ENCODE peak calls at places on chromosomes 4 and X, in ten cellular contexts. One of them, this sample, is unnamed.

GRCh38 chr4:52288212-52288611 is 237.1 kb downstream of the SPATA18 start:
- DNase-seq in fibroblast of lung: no peak
- DNase-seq in activated CD4-positive, alpha-beta T cell treated with anti-CD3 and anti-CD28 coated beads for 4 hours: no peak
- DNase-seq in dorsolateral prefrontal cortex: no peak
- DNase-seq in NCI-H748 treated with DMSO at 0.1 percent for 48 hours: no peak
- DNase-seq in EH: no peak
- DNase-seq in AG08395: no peak
- DNase-seq in psoas muscle: no peak
- DNase-seq in activated T-cell treated with anti-CD3 and anti-CD28 coated beads, Interleukin-2, amount 50 U/mL, for 24 hours: no peak
- DNase-seq in ureter: no peak
- DNase-seq in this sample: no peak

GRCh38 chrX:153644356-153645125 is 2.5 kb upstream of the DUSP9 start:
- DNase-seq in fibroblast of lung: no peak
- DNase-seq in activated CD4-positive, alpha-beta T cell treated with anti-CD3 and anti-CD28 coated beads for 4 hours: no peak
- DNase-seq in dorsolateral prefrontal cortex: no peak
- DNase-seq in NCI-H748 treated with DMSO at 0.1 percent for 48 hours: no peak
- DNase-seq in EH: no peak
- DNase-seq in AG08395: no peak
- DNase-seq in psoas muscle: no peak
- DNase-seq in activated T-cell treated with anti-CD3 and anti-CD28 coated beads, Interleukin-2, amount 50 U/mL, for 24 hours: peak; percentile 31
- DNase-seq in ureter: no peak
- DNase-seq in this sample: no peak

GRCh38 chrX:118552501-118552900 is 56.9 kb downstream of the DOCK11 start:
- DNase-seq in fibroblast of lung: peak; percentile 68
- DNase-seq in activated CD4-positive, alpha-beta T cell treated with anti-CD3 and anti-CD28 coated beads for 4 hours: no peak
- DNase-seq in dorsolateral prefrontal cortex: no peak
- DNase-seq in NCI-H748 treated with DMSO at 0.1 percent for 48 hours: no peak
- DNase-seq in EH: peak; percentile 79
- DNase-seq in AG08395: peak; percentile 56
- DNase-seq in psoas muscle: no peak
- DNase-seq in activated T-cell treated with anti-CD3 and anti-CD28 coated beads, Interleukin-2, amount 50 U/mL, for 24 hours: no peak
- DNase-seq in ureter: no peak
- DNase-seq in this sample: no peak

GRCh38 chr4:94913316-94913715 is 155.6 kb downstream of the BMPR1B start:
- DNase-seq in fibroblast of lung: no peak
- DNase-seq in activated CD4-positive, alpha-beta T cell treated with anti-CD3 and anti-CD28 coated beads for 4 hours: no peak
- DNase-seq in dorsolateral prefrontal cortex: no peak
- DNase-seq in NCI-H748 treated with DMSO at 0.1 percent for 48 hours: no peak
- DNase-seq in EH: no peak
- DNase-seq in AG08395: no peak
- DNase-seq in psoas muscle: no peak
- DNase-seq in activated T-cell treated with anti-CD3 and anti-CD28 coated beads, Interleukin-2, amount 50 U/mL, for 24 hours: no peak
- DNase-seq in ureter: no peak
- DNase-seq in this sample: no peak

GRCh38 chrX:9919632-9920172 is 47.5 kb upstream of the CLDN34 start:
- DNase-seq in fibroblast of lung: no peak
- DNase-seq in activated CD4-positive, alpha-beta T cell treated with anti-CD3 and anti-CD28 coated beads for 4 hours: no peak
- DNase-seq in dorsolateral prefrontal cortex: no peak
- DNase-seq in NCI-H748 treated with DMSO at 0.1 percent for 48 hours: no peak
- DNase-seq in EH: no peak
- DNase-seq in AG08395: no peak
- DNase-seq in psoas muscle: no peak
- DNase-seq in activated T-cell treated with anti-CD3 and anti-CD28 coated beads, Interleukin-2, amount 50 U/mL, for 24 hours: no peak
- DNase-seq in ureter: no peak
- DNase-seq in this sample: no peak

GRCh38 chr4:1337376-1337831 is 9.6 kb upstream of the UVSSA start:
- DNase-seq in fibroblast of lung: no peak
- DNase-seq in activated CD4-positive, alpha-beta T cell treated with anti-CD3 and anti-CD28 coated beads for 4 hours: peak; percentile 79
- DNase-seq in dorsolateral prefrontal cortex: no peak
- DNase-seq in NCI-H748 treated with DMSO at 0.1 percent for 48 hours: no peak
- DNase-seq in EH: peak; percentile 53
- DNase-seq in AG08395: peak; percentile 27
- DNase-seq in psoas muscle: no peak
- DNase-seq in activated T-cell treated with anti-CD3 and anti-CD28 coated beads, Interleukin-2, amount 50 U/mL, for 24 hours: peak; percentile 69
- DNase-seq in ureter: no peak
- DNase-seq in this sample: peak; percentile 32

GRCh38 chr4:64271601-64272081 is 137.6 kb downstream of the TECRL start:
- DNase-seq in fibroblast of lung: no peak
- DNase-seq in activated CD4-positive, alpha-beta T cell treated with anti-CD3 and anti-CD28 coated beads for 4 hours: no peak
- DNase-seq in dorsolateral prefrontal cortex: no peak
- DNase-seq in NCI-H748 treated with DMSO at 0.1 percent for 48 hours: no peak
- DNase-seq in EH: no peak
- DNase-seq in AG08395: no peak
- DNase-seq in psoas muscle: peak; percentile 20
- DNase-seq in activated T-cell treated with anti-CD3 and anti-CD28 coated beads, Interleukin-2, amount 50 U/mL, for 24 hours: no peak
- DNase-seq in ureter: no peak
- DNase-seq in this sample: no peak

GRCh38 chr4:87309625-87310024 is 13.1 kb downstream of the HSD17B13 start:
- DNase-seq in fibroblast of lung: no peak
- DNase-seq in activated CD4-positive, alpha-beta T cell treated with anti-CD3 and anti-CD28 coated beads for 4 hours: no peak
- DNase-seq in dorsolateral prefrontal cortex: no peak
- DNase-seq in NCI-H748 treated with DMSO at 0.1 percent for 48 hours: no peak
- DNase-seq in EH: peak; percentile 37
- DNase-seq in AG08395: peak; percentile 30
- DNase-seq in psoas muscle: no peak
- DNase-seq in activated T-cell treated with anti-CD3 and anti-CD28 coated beads, Interleukin-2, amount 50 U/mL, for 24 hours: no peak
- DNase-seq in ureter: no peak
- DNase-seq in this sample: no peak

GRCh38 chr4:61468091-61468720 is 268.1 kb downstream of the ADGRL3 start:
- DNase-seq in fibroblast of lung: peak; percentile 49
- DNase-seq in activated CD4-positive, alpha-beta T cell treated with anti-CD3 and anti-CD28 coated beads for 4 hours: no peak
- DNase-seq in dorsolateral prefrontal cortex: no peak
- DNase-seq in NCI-H748 treated with DMSO at 0.1 percent for 48 hours: no peak
- DNase-seq in EH: no peak
- DNase-seq in AG08395: no peak
- DNase-seq in psoas muscle: no peak
- DNase-seq in activated T-cell treated with anti-CD3 and anti-CD28 coated beads, Interleukin-2, amount 50 U/mL, for 24 hours: no peak
- DNase-seq in ureter: no peak
- DNase-seq in this sample: no peak

GRCh38 chr4:71239365-71239764 is 99.5 kb upstream of the SLC4A4 start:
- DNase-seq in fibroblast of lung: peak; percentile 31
- DNase-seq in activated CD4-positive, alpha-beta T cell treated with anti-CD3 and anti-CD28 coated beads for 4 hours: no peak
- DNase-seq in dorsolateral prefrontal cortex: no peak
- DNase-seq in NCI-H748 treated with DMSO at 0.1 percent for 48 hours: no peak
- DNase-seq in EH: peak; percentile 70
- DNase-seq in AG08395: no peak
- DNase-seq in psoas muscle: no peak
- DNase-seq in activated T-cell treated with anti-CD3 and anti-CD28 coated beads, Interleukin-2, amount 50 U/mL, for 24 hours: no peak
- DNase-seq in ureter: no peak
- DNase-seq in this sample: no peak

GRCh38 chr4:40194602-40195161 is 2.1 kb upstream of the RHOH start:
- DNase-seq in fibroblast of lung: peak; percentile 52
- DNase-seq in activated CD4-positive, alpha-beta T cell treated with anti-CD3 and anti-CD28 coated beads for 4 hours: no peak
- DNase-seq in dorsolateral prefrontal cortex: no peak
- DNase-seq in NCI-H748 treated with DMSO at 0.1 percent for 48 hours: no peak
- DNase-seq in EH: peak; percentile 54
- DNase-seq in AG08395: no peak
- DNase-seq in psoas muscle: no peak
- DNase-seq in activated T-cell treated with anti-CD3 and anti-CD28 coated beads, Interleukin-2, amount 50 U/mL, for 24 hours: peak; percentile 67
- DNase-seq in ureter: no peak
- DNase-seq in this sample: no peak

GRCh38 chrX:48589482-48590162 is 7.7 kb upstream of the WDR13 start:
- DNase-seq in fibroblast of lung: peak; percentile 26
- DNase-seq in activated CD4-positive, alpha-beta T cell treated with anti-CD3 and anti-CD28 coated beads for 4 hours: no peak
- DNase-seq in dorsolateral prefrontal cortex: no peak
- DNase-seq in NCI-H748 treated with DMSO at 0.1 percent for 48 hours: no peak
- DNase-seq in EH: no peak
- DNase-seq in AG08395: no peak
- DNase-seq in psoas muscle: no peak
- DNase-seq in activated T-cell treated with anti-CD3 and anti-CD28 coated beads, Interleukin-2, amount 50 U/mL, for 24 hours: no peak
- DNase-seq in ureter: no peak
- DNase-seq in this sample: no peak

GRCh38 chr4:85783483-85783882 is 308.5 kb downstream of the ARHGAP24 start:
- DNase-seq in fibroblast of lung: peak; percentile 86
- DNase-seq in activated CD4-positive, alpha-beta T cell treated with anti-CD3 and anti-CD28 coated beads for 4 hours: no peak
- DNase-seq in dorsolateral prefrontal cortex: no peak
- DNase-seq in NCI-H748 treated with DMSO at 0.1 percent for 48 hours: no peak
- DNase-seq in EH: peak; percentile 98
- DNase-seq in AG08395: peak; percentile 53
- DNase-seq in psoas muscle: no peak
- DNase-seq in activated T-cell treated with anti-CD3 and anti-CD28 coated beads, Interleukin-2, amount 50 U/mL, for 24 hours: no peak
- DNase-seq in ureter: no peak
- DNase-seq in this sample: no peak

GRCh38 chr4:171639540-171639939 is 173.7 kb upstream of the GALNTL6 start:
- DNase-seq in fibroblast of lung: no peak
- DNase-seq in activated CD4-positive, alpha-beta T cell treated with anti-CD3 and anti-CD28 coated beads for 4 hours: no peak
- DNase-seq in dorsolateral prefrontal cortex: no peak
- DNase-seq in NCI-H748 treated with DMSO at 0.1 percent for 48 hours: no peak
- DNase-seq in EH: no peak
- DNase-seq in AG08395: no peak
- DNase-seq in psoas muscle: no peak
- DNase-seq in activated T-cell treated with anti-CD3 and anti-CD28 coated beads, Interleukin-2, amount 50 U/mL, for 24 hours: no peak
- DNase-seq in ureter: no peak
- DNase-seq in this sample: no peak

GRCh38 chrX:26783512-26784225 is 567.7 kb downstream of the MAGEB5 start:
- DNase-seq in fibroblast of lung: peak; percentile 65
- DNase-seq in activated CD4-positive, alpha-beta T cell treated with anti-CD3 and anti-CD28 coated beads for 4 hours: no peak
- DNase-seq in dorsolateral prefrontal cortex: no peak
- DNase-seq in NCI-H748 treated with DMSO at 0.1 percent for 48 hours: peak; percentile 17
- DNase-seq in EH: no peak
- DNase-seq in AG08395: no peak
- DNase-seq in psoas muscle: no peak
- DNase-seq in activated T-cell treated with anti-CD3 and anti-CD28 coated beads, Interleukin-2, amount 50 U/mL, for 24 hours: no peak
- DNase-seq in ureter: no peak
- DNase-seq in this sample: peak; percentile 19

GRCh38 chr4:72295966-72296557 is 264.3 kb downstream of the NPFFR2 start:
- DNase-seq in fibroblast of lung: peak; percentile 74
- DNase-seq in activated CD4-positive, alpha-beta T cell treated with anti-CD3 and anti-CD28 coated beads for 4 hours: no peak
- DNase-seq in dorsolateral prefrontal cortex: no peak
- DNase-seq in NCI-H748 treated with DMSO at 0.1 percent for 48 hours: peak; percentile 5
- DNase-seq in EH: peak; percentile 65
- DNase-seq in AG08395: peak; percentile 62
- DNase-seq in psoas muscle: no peak
- DNase-seq in activated T-cell treated with anti-CD3 and anti-CD28 coated beads, Interleukin-2, amount 50 U/mL, for 24 hours: no peak
- DNase-seq in ureter: no peak
- DNase-seq in this sample: no peak

GRCh38 chr4:83334425-83335241 is at the start of gene HPSE:
- DNase-seq in fibroblast of lung: peak; percentile 71
- DNase-seq in activated CD4-positive, alpha-beta T cell treated with anti-CD3 and anti-CD28 coated beads for 4 hours: peak; percentile 70
- DNase-seq in dorsolateral prefrontal cortex: peak; percentile 47
- DNase-seq in NCI-H748 treated with DMSO at 0.1 percent for 48 hours: peak; percentile 59
- DNase-seq in EH: peak; percentile 78
- DNase-seq in AG08395: peak; percentile 60
- DNase-seq in psoas muscle: peak; percentile 79
- DNase-seq in activated T-cell treated with anti-CD3 and anti-CD28 coated beads, Interleukin-2, amount 50 U/mL, for 24 hours: peak; percentile 75
- DNase-seq in ureter: peak; percentile 79
- DNase-seq in this sample: peak; percentile 96

GRCh38 chr4:188975271-188975670 is 836.0 kb downstream of the TRIML1 start:
- DNase-seq in fibroblast of lung: no peak
- DNase-seq in activated CD4-positive, alpha-beta T cell treated with anti-CD3 and anti-CD28 coated beads for 4 hours: no peak
- DNase-seq in dorsolateral prefrontal cortex: no peak
- DNase-seq in NCI-H748 treated with DMSO at 0.1 percent for 48 hours: no peak
- DNase-seq in EH: no peak
- DNase-seq in AG08395: no peak
- DNase-seq in psoas muscle: no peak
- DNase-seq in activated T-cell treated with anti-CD3 and anti-CD28 coated beads, Interleukin-2, amount 50 U/mL, for 24 hours: no peak
- DNase-seq in ureter: no peak
- DNase-seq in this sample: no peak

GRCh38 chr4:62670509-62670908 is 1470.4 kb downstream of the ADGRL3 start:
- DNase-seq in fibroblast of lung: peak; percentile 12
- DNase-seq in activated CD4-positive, alpha-beta T cell treated with anti-CD3 and anti-CD28 coated beads for 4 hours: no peak
- DNase-seq in dorsolateral prefrontal cortex: no peak
- DNase-seq in NCI-H748 treated with DMSO at 0.1 percent for 48 hours: peak; percentile 40
- DNase-seq in EH: no peak
- DNase-seq in AG08395: no peak
- DNase-seq in psoas muscle: no peak
- DNase-seq in activated T-cell treated with anti-CD3 and anti-CD28 coated beads, Interleukin-2, amount 50 U/mL, for 24 hours: no peak
- DNase-seq in ureter: no peak
- DNase-seq in this sample: no peak

GRCh38 chr4:48602222-48602621 is 112.2 kb downstream of the ZAR1 start:
- DNase-seq in fibroblast of lung: peak; percentile 40
- DNase-seq in activated CD4-positive, alpha-beta T cell treated with anti-CD3 and anti-CD28 coated beads for 4 hours: no peak
- DNase-seq in dorsolateral prefrontal cortex: no peak
- DNase-seq in NCI-H748 treated with DMSO at 0.1 percent for 48 hours: no peak
- DNase-seq in EH: peak; percentile 76
- DNase-seq in AG08395: peak; percentile 48
- DNase-seq in psoas muscle: no peak
- DNase-seq in activated T-cell treated with anti-CD3 and anti-CD28 coated beads, Interleukin-2, amount 50 U/mL, for 24 hours: no peak
- DNase-seq in ureter: no peak
- DNase-seq in this sample: no peak

GRCh38 chr4:10738826-10739489 is 54.4 kb upstream of the CLNK start:
- DNase-seq in fibroblast of lung: no peak
- DNase-seq in activated CD4-positive, alpha-beta T cell treated with anti-CD3 and anti-CD28 coated beads for 4 hours: no peak
- DNase-seq in dorsolateral prefrontal cortex: no peak
- DNase-seq in NCI-H748 treated with DMSO at 0.1 percent for 48 hours: no peak
- DNase-seq in EH: no peak
- DNase-seq in AG08395: no peak
- DNase-seq in psoas muscle: no peak
- DNase-seq in activated T-cell treated with anti-CD3 and anti-CD28 coated beads, Interleukin-2, amount 50 U/mL, for 24 hours: no peak
- DNase-seq in ureter: no peak
- DNase-seq in this sample: no peak

GRCh38 chrX:15441464-15441863 is 51.7 kb downstream of the PIR start:
- DNase-seq in fibroblast of lung: no peak
- DNase-seq in activated CD4-positive, alpha-beta T cell treated with anti-CD3 and anti-CD28 coated beads for 4 hours: no peak
- DNase-seq in dorsolateral prefrontal cortex: no peak
- DNase-seq in NCI-H748 treated with DMSO at 0.1 percent for 48 hours: no peak
- DNase-seq in EH: no peak
- DNase-seq in AG08395: no peak
- DNase-seq in psoas muscle: no peak
- DNase-seq in activated T-cell treated with anti-CD3 and anti-CD28 coated beads, Interleukin-2, amount 50 U/mL, for 24 hours: no peak
- DNase-seq in ureter: no peak
- DNase-seq in this sample: no peak